ENCODE peak calls at places on chromosomes 4 and X, in six cellular contexts. O is ELR, L is stromal cell of bone marrow, Q is GM06990, K is WERI-Rb-1, Y is heart left ventricle. R is an unnamed sample.

GRCh38 chrX:140712413-140713173 is 3.0 kb downstream of the LINC00632 start:
- DNase-seq in Q (peak), L (no peak), Y (peak), K (no peak), O (peak), R (peak)

GRCh38 chr4:161767116-161767515 is 396.7 kb downstream of the FSTL5 start:
- DNase-seq in Y (no peak), L (no peak), O (peak), Q (no peak), K (no peak), R (peak)

GRCh38 chr4:38867478-38868054 is at the start of gene FAM114A1:
- DNase-seq in K (peak), O (peak), L (peak), Y (peak), Q (peak), R (peak)

GRCh38 chr4:2251073-2251794 is 9.3 kb upstream of the HAUS3 start:
- DNase-seq in K (peak), Y (no peak), L (no peak), O (no peak), Q (peak), R (no peak)

GRCh38 chr4:76585897-76586360 is 150.9 kb downstream of the SHROOM3 start:
- DNase-seq in Y (peak), L (no peak), O (no peak), Q (peak), K (no peak), R (no peak)

GRCh38 chrX:40003071-40003981 is 94.4 kb downstream of the BCOR start:
- DNase-seq in Y (no peak), K (no peak), Q (no peak), O (no peak), L (no peak), R (no peak)

GRCh38 chrX:29858714-29859113 is 356.6 kb upstream of the MAGEB2 start:
- DNase-seq in K (no peak), O (peak), L (peak), Q (no peak), Y (no peak), R (peak)

GRCh38 chr4:55107054-55107453 is 18.3 kb downstream of the KDR start:
- DNase-seq in O (no peak), L (no peak), Y (no peak), Q (no peak), K (no peak), R (no peak)

GRCh38 chr4:119525771-119526712 is 102.6 kb downstream of the PDE5A start:
- DNase-seq in K (no peak), L (no peak), O (peak), Y (no peak), Q (no peak), R (no peak)

GRCh38 chr4:151267822-151268535 is 9.0 kb upstream of the PRSS48 start:
- DNase-seq in Y (no peak), K (no peak), L (no peak), O (no peak), Q (no peak), R (no peak)

GRCh38 chr4:169815606-169816005 is 57.9 kb upstream of the HPF1 start:
- DNase-seq in L (peak), Y (no peak), Q (no peak), O (peak), K (no peak), R (peak)